ENCODE peak calls at places on chromosomes 2 and 18, in five cellular contexts. C, T, L, E and A are unnamed samples.

GRCh38 chr18:22900558-22901183 is 32.5 kb upstream of the RBBP8 start:
- DNase-seq in C (no peak), T (no peak), L (no peak), E (no peak), A (no peak)

GRCh38 chr2:108266218-108266617 is 22.5 kb upstream of the SULT1C2 start:
- DNase-seq in C (no peak), T (no peak), L (no peak), E (no peak), A (no peak)

GRCh38 chr2:180017764-180018163 is 10.7 kb upstream of the CWC22 start:
- DNase-seq in C (no peak), T (no peak), L (no peak), E (no peak), A (peak; percentile 19)

GRCh38 chr2:83850071-83850725 is 608.9 kb downstream of the SUCLG1 start:
- DNase-seq in C (no peak), T (no peak), L (no peak), E (no peak), A (peak; percentile 84)

GRCh38 chr18:23107718-23108117 is 27.6 kb upstream of the CABLES1 start:
- DNase-seq in C (no peak), T (no peak), L (no peak), E (no peak), A (peak; percentile 37)

GRCh38 chr18:59752666-59753065 is 55.4 kb upstream of the CCBE1 start:
- DNase-seq in C (no peak), T (no peak), L (no peak), E (no peak), A (no peak)

GRCh38 chr2:234981197-234982095 is 29.6 kb downstream of the SH3BP4 start:
- DNase-seq in C (peak; percentile 15), T (no peak), L (peak; percentile 81), E (no peak), A (peak; percentile 95)

GRCh38 chr2:191933307-191934105 is 86.6 kb upstream of the CAVIN2 start:
- DNase-seq in C (no peak), T (no peak), L (no peak), E (no peak), A (peak; percentile 78)